ENCODE peak calls at places on chromosome 16, in ten cellular contexts. T is nephron progenitor cell, F is PC-3, G is left lung, W is RWPE1, A is neural progenitor cell, O is brain microvascular endothelial cell, H is B cell, R is Calu3, S is heart left ventricle. X is an unnamed sample.

GRCh38 chr16:19705843-19706242 is 12.2 kb downstream of the KNOP1 start:
- DNase-seq in T (no peak), F (no peak), G (no peak), W (no peak), A (no peak), O (no peak), H (no peak), R (no peak), S (no peak), X (no peak)

GRCh38 chr16:65713409-65713808 is 591.5 kb upstream of the CDH11 start:
- DNase-seq in T (no peak), F (no peak), G (no peak), W (no peak), A (peak), O (no peak), H (no peak), R (no peak), S (no peak), X (no peak)

GRCh38 chr16:84800118-84800517 is 19.7 kb upstream of the CRISPLD2 start:
- DNase-seq in T (no peak), F (no peak), G (no peak), W (no peak), A (no peak), O (no peak), H (no peak), R (no peak), S (no peak), X (no peak)

GRCh38 chr16:62038225-62038624 is 2.0 kb upstream of the CDH8 start:
- DNase-seq in T (no peak), F (peak), G (no peak), W (peak), A (no peak), O (no peak), H (no peak), R (no peak), S (no peak), X (no peak)

GRCh38 chr16:68520649-68521086 is 18.4 kb upstream of the ZFP90 start:
- DNase-seq in T (peak), F (peak), G (peak), W (peak), A (peak), O (peak), H (peak), R (peak), S (peak), X (no peak)

GRCh38 chr16:50696575-50697420 is 3.4 kb downstream of the NOD2 start:
- DNase-seq in T (no peak), F (peak), G (peak), W (peak), A (no peak), O (peak), H (no peak), R (peak), S (peak), X (no peak)

GRCh38 chr16:86016201-86016965 is 117.4 kb downstream of the IRF8 start:
- DNase-seq in T (peak), F (peak), G (peak), W (peak), A (peak), O (peak), H (peak), R (peak), S (no peak), X (no peak)

GRCh38 chr16:46743232-46743719 is 4.9 kb downstream of the MYLK3 start:
- DNase-seq in T (no peak), F (no peak), G (no peak), W (no peak), A (no peak), O (peak), H (peak), R (no peak), S (no peak), X (no peak)

GRCh38 chr16:90022209-90023077 is 3.2 kb upstream of the DBNDD1 start:
- DNase-seq in T (no peak), F (peak), G (peak), W (peak), A (peak), O (peak), H (peak), R (peak), S (peak), X (peak)

GRCh38 chr16:90077757-90078593 is 844 bp upstream of the PRDM7 start:
- DNase-seq in T (peak), F (peak), G (no peak), W (no peak), A (peak), O (no peak), H (peak), R (peak), S (no peak), X (no peak)

GRCh38 chr16:28210979-28211505 is 723 bp downstream of the XPO6 start:
- DNase-seq in T (peak), F (peak), G (peak), W (peak), A (peak), O (peak), H (peak), R (peak), S (peak), X (no peak)

GRCh38 chr16:81696136-81696958 is 82.7 kb upstream of the PLCG2 start:
- DNase-seq in T (no peak), F (no peak), G (no peak), W (no peak), A (no peak), O (no peak), H (no peak), R (no peak), S (peak), X (no peak)

GRCh38 chr16:85302018-85302847 is 190.0 kb upstream of the CIBAR2 start:
- DNase-seq in T (no peak), F (no peak), G (no peak), W (peak), A (peak), O (no peak), H (no peak), R (no peak), S (no peak), X (no peak)

GRCh38 chr16:86363057-86363490 is 147.3 kb upstream of the FOXF1 start:
- DNase-seq in T (no peak), F (peak), G (no peak), W (peak), A (no peak), O (peak), H (no peak), R (no peak), S (no peak), X (peak)

GRCh38 chr16:9370071-9370491 is 278.6 kb downstream of the HAPSTR1 start:
- DNase-seq in T (peak), F (no peak), G (no peak), W (no peak), A (no peak), O (no peak), H (no peak), R (no peak), S (no peak), X (no peak)

GRCh38 chr16:83344014-83344413 is 463.8 kb upstream of the HSBP1 start:
- DNase-seq in T (no peak), F (peak), G (no peak), W (no peak), A (no peak), O (peak), H (no peak), R (no peak), S (no peak), X (no peak)

GRCh38 chr16:89695086-89695874 is 6.2 kb downstream of the SPATA2L start:
- DNase-seq in T (no peak), F (no peak), G (no peak), W (no peak), A (no peak), O (no peak), H (peak), R (no peak), S (no peak), X (no peak)

GRCh38 chr16:83878838-83879237 is 20.1 kb upstream of the MLYCD start:
- DNase-seq in T (no peak), F (peak), G (no peak), W (peak), A (peak), O (peak), H (no peak), R (peak), S (no peak), X (no peak)

GRCh38 chr16:9035986-9036385 is 55.5 kb upstream of the HAPSTR1 start:
- DNase-seq in T (no peak), F (no peak), G (no peak), W (no peak), A (no peak), O (no peak), H (no peak), R (no peak), S (no peak), X (no peak)

DNA sequence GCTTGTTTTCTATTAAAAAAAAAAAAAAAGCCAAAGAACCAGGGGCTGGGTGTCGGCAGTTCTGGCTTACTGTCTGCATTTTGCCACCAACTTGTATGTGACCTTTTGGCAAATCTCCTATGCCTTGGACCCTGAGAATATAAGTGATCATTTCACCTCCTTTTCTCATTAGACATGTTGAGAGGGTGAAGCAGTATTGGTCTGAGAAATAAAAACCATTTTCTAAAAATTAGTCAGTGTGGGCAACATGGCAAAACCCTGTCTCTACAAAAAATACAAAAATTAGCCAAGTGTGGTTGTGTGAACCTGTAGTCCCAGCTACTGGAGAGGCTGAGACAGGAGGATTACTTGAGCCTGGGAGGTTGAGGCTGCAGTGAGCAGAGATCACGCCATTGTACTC is 89.0 kb upstream of the CACNG3 start:
- DNase-seq in T (no peak), F (no peak), G (no peak), W (no peak), A (no peak), O (no peak), H (no peak), R (no peak), S (no peak), X (no peak)
- TF ChIP-seq CTCF in T (no peak), F (no peak), G (no peak), W (no peak), A (no peak), O (no peak), H (no peak), R (no peak), S (no peak), X (no peak)

GRCh38 chr16:56972403-56972802 is 10.7 kb downstream of the CETP start:
- DNase-seq in T (no peak), F (no peak), G (no peak), W (no peak), A (no peak), O (no peak), H (no peak), R (no peak), S (no peak), X (no peak)
- TF ChIP-seq CTCF in T (no peak), F (no peak), G (no peak), W (no peak), A (no peak), O (no peak), H (no peak), R (no peak), S (no peak), X (no peak)

GRCh38 chr16:6331770-6332169 is 1000.9 kb upstream of the RBFOX1 start:
- DNase-seq in T (no peak), F (no peak), G (no peak), W (no peak), A (no peak), O (no peak), H (no peak), R (no peak), S (no peak), X (no peak)
- TF ChIP-seq CTCF in T (no peak), F (no peak), G (no peak), W (no peak), A (no peak), O (no peak), H (no peak), R (no peak), S (no peak), X (no peak)

GRCh38 chr16:426115-426905 is 861 bp downstream of the RAB11FIP3 start:
- DNase-seq in T (peak), F (no peak), G (no peak), W (peak), A (peak), O (no peak), H (no peak), R (peak), S (no peak), X (no peak)

GRCh38 chr16:425740-426114 is 278 bp downstream of the RAB11FIP3 start:
- DNase-seq in T (no peak), F (no peak), G (no peak), W (peak), A (peak), O (no peak), H (peak), R (no peak), S (no peak), X (no peak)

GRCh38 chr16:424623-425081 is 797 bp upstream of the RAB11FIP3 start:
- DNase-seq in T (peak), F (peak), G (no peak), W (no peak), A (no peak), O (no peak), H (no peak), R (no peak), S (peak), X (no peak)

GRCh38 chr16:424033-424622 is 1.3 kb upstream of the RAB11FIP3 start:
- DNase-seq in T (no peak), F (peak), G (peak), W (peak), A (peak), O (peak), H (no peak), R (no peak), S (no peak), X (peak)

GRCh38 chr16:425082-425718 is at the start of gene RAB11FIP3:
- DNase-seq in T (peak), F (peak), G (peak), W (peak), A (peak), O (peak), H (peak), R (peak), S (peak), X (peak)
- TF ChIP-seq CTCF in T (no peak), F (peak), G (no peak), W (no peak), A (peak), O (peak), H (peak), R (no peak), S (no peak), X (peak)

GRCh38 chr16:49439676-49440075 is 66.1 kb downstream of the C16orf78 start:
- DNase-seq in T (no peak), F (no peak), G (no peak), W (no peak), A (no peak), O (no peak), H (no peak), R (no peak), S (no peak), X (no peak)

GRCh38 chr16:49434733-49435132 is 61.1 kb downstream of the C16orf78 start:
- DNase-seq in T (no peak), F (no peak), G (no peak), W (no peak), A (no peak), O (no peak), H (no peak), R (no peak), S (no peak), X (no peak)

GRCh38 chr16:49439050-49439449 is 65.4 kb downstream of the C16orf78 start:
- DNase-seq in T (no peak), F (no peak), G (no peak), W (no peak), A (peak), O (no peak), H (no peak), R (no peak), S (no peak), X (no peak)

GRCh38 chr16:49436181-49436580 is 62.6 kb downstream of the C16orf78 start:
- DNase-seq in T (no peak), F (no peak), G (no peak), W (no peak), A (no peak), O (no peak), H (no peak), R (no peak), S (no peak), X (no peak)

GRCh38 chr16:49437344-49437743 is 63.7 kb downstream of the C16orf78 start:
- DNase-seq in T (no peak), F (no peak), G (no peak), W (no peak), A (no peak), O (no peak), H (no peak), R (no peak), S (no peak), X (no peak)
- TF ChIP-seq CTCF in T (no peak), F (no peak), G (no peak), W (no peak), A (no peak), O (no peak), H (no peak), R (no peak), S (no peak), X (no peak)

GRCh38 chr16:15676506-15676905 is 26.5 kb downstream of the NDE1 start:
- DNase-seq in T (peak), F (no peak), G (no peak), W (no peak), A (no peak), O (no peak), H (no peak), R (no peak), S (no peak), X (no peak)

GRCh38 chr16:15686287-15686686 is 36.2 kb downstream of the NDE1 start:
- DNase-seq in T (no peak), F (no peak), G (no peak), W (no peak), A (no peak), O (no peak), H (no peak), R (no peak), S (no peak), X (no peak)

GRCh38 chr16:15677447-15677846 is 27.4 kb downstream of the NDE1 start:
- DNase-seq in T (no peak), F (no peak), G (no peak), W (no peak), A (no peak), O (no peak), H (no peak), R (no peak), S (no peak), X (no peak)

DNA sequence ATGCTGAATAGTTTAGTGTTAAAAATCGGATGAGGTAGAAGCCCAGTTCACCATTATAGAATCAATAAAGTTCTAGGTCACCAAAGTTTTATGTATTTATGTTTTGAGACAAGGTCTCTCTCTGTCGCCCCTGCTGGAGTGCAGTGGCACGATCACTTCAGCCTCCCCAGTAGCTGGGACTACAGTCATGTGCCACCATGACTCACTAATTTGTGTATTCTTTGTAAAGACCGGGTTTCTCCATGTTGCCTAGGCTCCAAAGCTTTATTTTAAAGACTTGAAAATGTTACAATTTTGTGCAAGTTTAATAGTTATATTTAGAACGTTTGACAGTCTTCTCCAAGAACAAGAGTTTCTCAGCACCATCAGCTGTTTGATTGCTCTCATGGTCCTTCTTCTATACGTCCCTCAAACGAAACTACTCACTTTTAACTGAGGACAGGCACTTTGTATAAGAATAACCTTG is 32.1 kb downstream of the NDE1 start:
- DNase-seq in T (no peak), F (peak), G (peak), W (peak), A (peak), O (peak), H (no peak), R (peak), S (no peak), X (peak)
- TF ChIP-seq CTCF in T (peak), F (peak), G (no peak), W (no peak), A (peak), O (peak), H (peak), R (peak), S (no peak), X (peak)

X was measured in retinal pigment epithelial cell.